ENCODE peak calls at places on chromosomes 11 and 22, in six cellular contexts. N, H, U, B, W and Q are unnamed samples.

GRCh38 chr11:115590254-115590653 is 86.0 kb upstream of the CADM1 start:
- DNase-seq in W (no peak), U (peak), H (no peak), B (no peak), N (no peak), Q (no peak)

GRCh38 chr22:28025333-28025732 is 106.3 kb upstream of the PITPNB start:
- DNase-seq in H (no peak), U (no peak), N (no peak), W (no peak), B (no peak), Q (no peak)

GRCh38 chr11:92554662-92555061 is 330.0 kb downstream of the FAT3 start:
- DNase-seq in B (no peak), U (no peak), W (no peak), N (no peak), H (no peak), Q (no peak)

GRCh38 chr11:78574386-78575381 is at the start of gene NARS2:
- DNase-seq in H (peak), U (peak), B (peak), N (peak), W (peak), Q (peak)

GRCh38 chr22:37765498-37765897 is 42.2 kb upstream of the GCAT start:
- DNase-seq in W (no peak), N (no peak), H (no peak), B (no peak), U (no peak), Q (no peak)

GRCh38 chr11:46290598-46291309 is 13.3 kb downstream of the CREB3L1 start:
- DNase-seq in N (peak), U (peak), B (no peak), W (no peak), H (no peak), Q (peak)

GRCh38 chr11:33329705-33330329 is 72.6 kb downstream of the HIPK3 start:
- DNase-seq in U (peak), B (no peak), H (no peak), W (peak), N (peak), Q (peak)

GRCh38 chr11:34027516-34028406 is 23.8 kb upstream of the CAPRIN1 start:
- DNase-seq in B (no peak), U (no peak), N (peak), H (no peak), W (no peak), Q (no peak)

GRCh38 chr11:27445625-27446024 is 27.0 kb downstream of the LGR4 start:
- DNase-seq in B (no peak), H (no peak), N (no peak), W (no peak), U (no peak), Q (no peak)

GRCh38 chr22:42892156-42892555 is 35.1 kb upstream of the ARFGAP3 start:
- DNase-seq in H (no peak), W (no peak), U (no peak), B (no peak), N (no peak), Q (no peak)

GRCh38 chr11:5280582-5281102 is 10.9 kb upstream of the HBE1 start:
- DNase-seq in W (no peak), U (peak), B (no peak), H (no peak), N (peak), Q (peak)

GRCh38 chr22:19943665-19944026 is 2.0 kb upstream of the TXNRD2 start:
- DNase-seq in N (no peak), W (no peak), U (peak), H (no peak), B (no peak), Q (peak)

GRCh38 chr11:33132510-33132909 is 28.8 kb downstream of the CSTF3 start:
- DNase-seq in B (no peak), H (no peak), W (no peak), N (no peak), U (no peak), Q (no peak)

GRCh38 chr11:27209562-27210005 is 153.4 kb downstream of the CCDC34 start:
- DNase-seq in N (peak), W (no peak), B (no peak), U (no peak), H (no peak), Q (peak)

GRCh38 chr22:43466710-43467109 is 54.9 kb downstream of the MPPED1 start:
- DNase-seq in N (no peak), H (no peak), U (no peak), B (peak), W (no peak), Q (no peak)

GRCh38 chr11:72630104-72630852 is 43.9 kb downstream of the PDE2A start:
- DNase-seq in U (no peak), H (no peak), N (no peak), B (no peak), W (no peak), Q (no peak)

GRCh38 chr11:26930518-26931247 is 63.2 kb upstream of the FIBIN start:
- DNase-seq in U (no peak), W (no peak), H (no peak), N (peak), B (no peak), Q (no peak)

GRCh38 chr11:112537846-112538330 is 277.2 kb upstream of the PLET1 start:
- DNase-seq in N (peak), H (no peak), B (no peak), U (no peak), W (no peak), Q (no peak)

GRCh38 chr22:19113429-19113828 is 8.8 kb downstream of the DGCR2 start:
- DNase-seq in B (no peak), W (no peak), U (peak), H (no peak), N (no peak), Q (peak)

GRCh38 chr22:17087176-17088131 is 2.7 kb downstream of the IL17RA start:
- DNase-seq in N (no peak), H (no peak), W (peak), B (no peak), U (no peak), Q (no peak)

GRCh38 chr11:102864724-102865123 is 10.1 kb downstream of the MMP12 start:
- DNase-seq in H (no peak), B (no peak), U (no peak), N (no peak), W (no peak), Q (no peak)

GRCh38 chr11:48879256-48879655 is 104.4 kb downstream of the TRIM51G start:
- DNase-seq in H (no peak), N (no peak), W (no peak), U (no peak), B (no peak), Q (no peak)

GRCh38 chr11:129408865-129409444 is 33.3 kb downstream of the BARX2 start:
- DNase-seq in B (no peak), W (no peak), N (no peak), H (no peak), U (no peak), Q (no peak)

GRCh38 chr11:10725114-10725906 is 25.7 kb upstream of the CTR9 start:
- DNase-seq in H (no peak), U (no peak), W (no peak), B (no peak), N (no peak), Q (no peak)

GRCh38 chr22:35274154-35274871 is 17.0 kb downstream of the HMGXB4 start:
- DNase-seq in U (no peak), B (no peak), W (no peak), N (no peak), H (no peak), Q (no peak)

GRCh38 chr11:47907499-47907898 is 59.3 kb upstream of the NUP160 start:
- DNase-seq in B (no peak), N (peak), U (no peak), H (no peak), W (no peak), Q (no peak)

GRCh38 chr11:134518616-134519389 is 106.8 kb upstream of the B3GAT1 start:
- DNase-seq in B (peak), U (no peak), N (no peak), W (no peak), H (no peak), Q (no peak)

GRCh38 chr11:130945945-130946344 is 29.7 kb upstream of the SNX19 start:
- DNase-seq in W (no peak), H (no peak), U (no peak), N (peak), B (peak), Q (peak)

GRCh38 chr22:32804823-32805585 is 3.5 kb downstream of the TIMP3 start:
- DNase-seq in W (no peak), B (no peak), N (no peak), U (no peak), H (no peak), Q (no peak)

GRCh38 chr11:128905345-128906184 is 14.4 kb downstream of the KCNJ5 start:
- DNase-seq in N (peak), B (no peak), H (peak), W (peak), U (peak), Q (peak)

GRCh38 chr11:116404143-116404800 is 368.5 kb downstream of the BUD13 start:
- DNase-seq in H (no peak), N (no peak), B (no peak), W (no peak), U (no peak), Q (no peak)

GRCh38 chr22:41833369-41834004 is 582 bp downstream of the SREBF2 start:
- DNase-seq in U (peak), W (peak), N (peak), H (no peak), B (peak), Q (no peak)

GRCh38 chr22:49965291-49966040 is 4.9 kb downstream of the PIM3 start:
- DNase-seq in U (peak), H (no peak), W (no peak), B (peak), N (peak), Q (peak)

GRCh38 chr22:36465232-36466021 is 16.0 kb downstream of the TXN2 start:
- DNase-seq in U (peak), N (peak), B (peak), W (no peak), H (no peak), Q (peak)

GRCh38 chr11:102157219-102157618 is 47.0 kb downstream of the YAP1 start:
- DNase-seq in H (no peak), W (no peak), U (no peak), N (peak), B (no peak), Q (no peak)